ENCODE peak calls at places on chromosomes 4 and X, in nine cellular contexts. T is sciatic nerve; L is NCI-H510A treated with DMSO at 0.1 percent for 48 hours; W is HFF-Myc; E is amniotic stem cell; K is non-pigmented ciliary epithelial cell; R is stimulated activated CD4-positive, alpha-beta T cell treated with anti-CD3 and anti-CD28 coated beads, Interleukin-2, amount 100 ng/mL, for 24 hours; S is NK-92 treated with Interleukin-12 subunit alpha and Interleukin-12 subunit beta, amount 100 ng/mL, for 24 hours; Z is stimulated activated CD8-positive, alpha-beta memory T cell treated with anti-CD3 and anti-CD28 coated beads, Interleukin-4, amount 100 ng/mL, for 1 hour. B is an unnamed sample.

GRCh38 chr4:87848622-87849351 is 16.0 kb downstream of the MEPE start:
- DNase-seq in E (peak), W (peak), K (no peak), L (peak), Z (no peak), T (peak), R (peak), S (no peak), B (peak)

GRCh38 chrX:129493643-129494042 is 29.6 kb downstream of the SMARCA1 start:
- DNase-seq in K (no peak), R (no peak), Z (no peak), W (no peak), S (no peak), L (no peak), E (no peak), T (no peak), B (no peak)

GRCh38 chr4:2592572-2592971 is 56.1 kb downstream of the FAM193A start:
- DNase-seq in S (no peak), R (no peak), Z (no peak), W (no peak), L (no peak), T (no peak), K (no peak), E (no peak), B (no peak)

GRCh38 chr4:139085141-139085540 is 69.6 kb downstream of the NOCT start:
- DNase-seq in L (peak), T (no peak), E (no peak), Z (no peak), W (no peak), R (no peak), K (no peak), S (no peak), B (no peak)

GRCh38 chr4:182103614-182104319 is 139.4 kb upstream of the TENM3 start:
- DNase-seq in W (no peak), S (no peak), T (no peak), R (no peak), L (no peak), E (no peak), Z (no peak), K (no peak), B (no peak)

GRCh38 chrX:105999294-105999693 is 39.2 kb downstream of the SERPINA7 start:
- DNase-seq in Z (no peak), L (no peak), W (no peak), T (no peak), E (no peak), K (no peak), R (no peak), S (no peak), B (no peak)

GRCh38 chr4:33390977-33391376 is 2670.8 kb downstream of the PCDH7 start:
- DNase-seq in K (no peak), T (no peak), L (no peak), E (no peak), R (no peak), Z (no peak), W (no peak), S (no peak), B (no peak)

GRCh38 chr4:39548425-39549067 is 21.3 kb upstream of the UGDH start:
- DNase-seq in R (no peak), L (no peak), Z (no peak), S (no peak), W (no peak), E (no peak), K (no peak), T (no peak), B (no peak)

GRCh38 chr4:36824682-36825081 is 419.9 kb upstream of the NWD2 start:
- DNase-seq in W (no peak), L (peak), K (no peak), R (no peak), Z (no peak), S (no peak), T (no peak), E (no peak), B (no peak)

GRCh38 chr4:175325230-175325629 is 407.1 kb downstream of the ADAM29 start:
- DNase-seq in R (no peak), W (no peak), S (no peak), L (no peak), E (no peak), T (no peak), Z (no peak), K (no peak), B (no peak)

GRCh38 chr4:186580669-186581068 is 25.3 kb upstream of the MTNR1A start:
- DNase-seq in Z (no peak), S (no peak), E (no peak), T (no peak), W (no peak), L (no peak), K (no peak), R (no peak), B (no peak)

GRCh38 chrX:119617511-119618164 is 11.4 kb upstream of the NKRF start:
- DNase-seq in W (no peak), E (no peak), R (no peak), K (no peak), S (no peak), Z (no peak), L (no peak), T (no peak), B (no peak)

GRCh38 chrX:48504261-48504660 is 4.5 kb upstream of the PORCN start:
- DNase-seq in Z (no peak), K (no peak), R (no peak), S (no peak), W (no peak), L (no peak), E (no peak), T (no peak), B (no peak)

GRCh38 chrX:152943826-152944225 is 46.0 kb downstream of the ZNF185 start:
- DNase-seq in T (no peak), E (no peak), S (no peak), R (no peak), W (no peak), L (no peak), K (no peak), Z (no peak), B (no peak)

GRCh38 chr4:164949448-164950118 is 27.9 kb downstream of the TRIM61 start:
- DNase-seq in Z (no peak), K (no peak), T (no peak), W (no peak), E (no peak), S (no peak), L (no peak), R (no peak), B (no peak)

GRCh38 chrX:54180403-54180802 is 2.7 kb downstream of the FAM120C start:
- DNase-seq in T (no peak), W (no peak), S (no peak), Z (no peak), K (peak), R (no peak), L (no peak), E (no peak), B (no peak)

GRCh38 chrX:34918091-34918736 is 24.4 kb upstream of the FAM47B start:
- DNase-seq in R (no peak), S (no peak), L (no peak), Z (no peak), E (peak), T (no peak), K (no peak), W (no peak), B (no peak)

B was measured in CMK.